ENCODE peak calls at places on chromosomes 2 and 18, in five cellular contexts. One of them, this sample, is unnamed.

GRCh38 chr2:232523682-232524597 is 2.0 kb upstream of the CHRND start:
- DNase-seq in mesendoderm: peak; percentile 88
- DNase-seq in CD8-positive, alpha-beta memory T cell: no peak
- DNase-seq in sigmoid colon: no peak
- DNase-seq in heart left ventricle: no peak
- DNase-seq in this sample: peak; percentile 71

GRCh38 chr2:232937278-232937906 is 67.3 kb downstream of the SNORC start:
- DNase-seq in mesendoderm: no peak
- DNase-seq in CD8-positive, alpha-beta memory T cell: no peak
- DNase-seq in sigmoid colon: no peak
- DNase-seq in heart left ventricle: no peak
- DNase-seq in this sample: peak; percentile 76

GRCh38 chr2:216109962-216110614 is 940 bp downstream of the XRCC5 start:
- DNase-seq in mesendoderm: peak; percentile 44
- DNase-seq in CD8-positive, alpha-beta memory T cell: no peak
- DNase-seq in sigmoid colon: no peak
- DNase-seq in heart left ventricle: no peak
- DNase-seq in this sample: peak; percentile 56

GRCh38 chr18:2881088-2881487 is 34.3 kb downstream of the EMILIN2 start:
- DNase-seq in mesendoderm: peak; percentile 34
- DNase-seq in CD8-positive, alpha-beta memory T cell: no peak
- DNase-seq in sigmoid colon: no peak
- DNase-seq in heart left ventricle: no peak
- DNase-seq in this sample: no peak

GRCh38 chr2:170524828-170525565 is 190.1 kb upstream of the SP5 start:
- DNase-seq in mesendoderm: no peak
- DNase-seq in CD8-positive, alpha-beta memory T cell: no peak
- DNase-seq in sigmoid colon: no peak
- DNase-seq in heart left ventricle: no peak
- DNase-seq in this sample: no peak

GRCh38 chr2:95300391-95300938 is 3.3 kb downstream of the KCNIP3 start:
- DNase-seq in mesendoderm: no peak
- DNase-seq in CD8-positive, alpha-beta memory T cell: no peak
- DNase-seq in sigmoid colon: no peak
- DNase-seq in heart left ventricle: no peak
- DNase-seq in this sample: no peak

GRCh38 chr2:159903404-159904126 is 105.6 kb upstream of the CD302 start:
- DNase-seq in mesendoderm: no peak
- DNase-seq in CD8-positive, alpha-beta memory T cell: peak; percentile 79
- DNase-seq in sigmoid colon: no peak
- DNase-seq in heart left ventricle: peak; percentile 22
- DNase-seq in this sample: no peak

GRCh38 chr2:210630904-210631560 is 74.6 kb downstream of the CPS1 start:
- DNase-seq in mesendoderm: no peak
- DNase-seq in CD8-positive, alpha-beta memory T cell: no peak
- DNase-seq in sigmoid colon: no peak
- DNase-seq in heart left ventricle: no peak
- DNase-seq in this sample: no peak

GRCh38 chr2:114489143-114489542 is 46.7 kb downstream of the DPP10 start:
- DNase-seq in mesendoderm: no peak
- DNase-seq in CD8-positive, alpha-beta memory T cell: no peak
- DNase-seq in sigmoid colon: no peak
- DNase-seq in heart left ventricle: no peak
- DNase-seq in this sample: no peak

GRCh38 chr2:26430826-26431225 is 29.1 kb downstream of the DRC1 start:
- DNase-seq in mesendoderm: peak; percentile 58
- DNase-seq in CD8-positive, alpha-beta memory T cell: no peak
- DNase-seq in sigmoid colon: no peak
- DNase-seq in heart left ventricle: no peak
- DNase-seq in this sample: no peak

GRCh38 chr2:176151199-176152099 is at the start of gene HOXD4:
- DNase-seq in mesendoderm: peak; percentile 36
- DNase-seq in CD8-positive, alpha-beta memory T cell: no peak
- DNase-seq in sigmoid colon: no peak
- DNase-seq in heart left ventricle: no peak
- DNase-seq in this sample: no peak

GRCh38 chr2:188089896-188090295 is 201.8 kb upstream of the GULP1 start:
- DNase-seq in mesendoderm: peak; percentile 22
- DNase-seq in CD8-positive, alpha-beta memory T cell: no peak
- DNase-seq in sigmoid colon: no peak
- DNase-seq in heart left ventricle: no peak
- DNase-seq in this sample: no peak

GRCh38 chr2:216163518-216163917 is 54.4 kb downstream of the XRCC5 start:
- DNase-seq in mesendoderm: no peak
- DNase-seq in CD8-positive, alpha-beta memory T cell: no peak
- DNase-seq in sigmoid colon: no peak
- DNase-seq in heart left ventricle: no peak
- DNase-seq in this sample: peak; percentile 56

GRCh38 chr18:29087616-29088246 is 910.8 kb upstream of the CDH2 start:
- DNase-seq in mesendoderm: no peak
- DNase-seq in CD8-positive, alpha-beta memory T cell: no peak
- DNase-seq in sigmoid colon: no peak
- DNase-seq in heart left ventricle: no peak
- DNase-seq in this sample: no peak

GRCh38 chr2:53095664-53096063 is 671.9 kb upstream of the CHAC2 start:
- DNase-seq in mesendoderm: no peak
- DNase-seq in CD8-positive, alpha-beta memory T cell: no peak
- DNase-seq in sigmoid colon: no peak
- DNase-seq in heart left ventricle: no peak
- DNase-seq in this sample: no peak

GRCh38 chr2:200575957-200576356 is 9.9 kb upstream of the AOX1 start:
- DNase-seq in mesendoderm: no peak
- DNase-seq in CD8-positive, alpha-beta memory T cell: no peak
- DNase-seq in sigmoid colon: no peak
- DNase-seq in heart left ventricle: no peak
- DNase-seq in this sample: no peak

GRCh38 chr2:150153646-150154307 is 333.7 kb downstream of the RND3 start:
- DNase-seq in mesendoderm: peak; percentile 63
- DNase-seq in CD8-positive, alpha-beta memory T cell: no peak
- DNase-seq in sigmoid colon: no peak
- DNase-seq in heart left ventricle: no peak
- DNase-seq in this sample: no peak

GRCh38 chr2:3266727-3267548 is 110.7 kb downstream of the EIPR1 start:
- DNase-seq in mesendoderm: no peak
- DNase-seq in CD8-positive, alpha-beta memory T cell: no peak
- DNase-seq in sigmoid colon: no peak
- DNase-seq in heart left ventricle: no peak
- DNase-seq in this sample: no peak

GRCh38 chr2:26521054-26521912 is 43.4 kb upstream of the OTOF start:
- DNase-seq in mesendoderm: peak; percentile 70
- DNase-seq in CD8-positive, alpha-beta memory T cell: no peak
- DNase-seq in sigmoid colon: peak; percentile 39
- DNase-seq in heart left ventricle: no peak
- DNase-seq in this sample: peak; percentile 46

GRCh38 chr2:3495956-3496355 is 23.4 kb downstream of the ADI1 start:
- DNase-seq in mesendoderm: no peak
- DNase-seq in CD8-positive, alpha-beta memory T cell: no peak
- DNase-seq in sigmoid colon: no peak
- DNase-seq in heart left ventricle: no peak
- DNase-seq in this sample: no peak

GRCh38 chr2:195613922-195614321 is 43.1 kb upstream of the SLC39A10 start:
- DNase-seq in mesendoderm: peak; percentile 95
- DNase-seq in CD8-positive, alpha-beta memory T cell: no peak
- DNase-seq in sigmoid colon: no peak
- DNase-seq in heart left ventricle: no peak
- DNase-seq in this sample: peak; percentile 61

GRCh38 chr2:238891667-238892500 is 44.0 kb downstream of the TWIST2 start:
- DNase-seq in mesendoderm: no peak
- DNase-seq in CD8-positive, alpha-beta memory T cell: no peak
- DNase-seq in sigmoid colon: no peak
- DNase-seq in heart left ventricle: no peak
- DNase-seq in this sample: no peak

GRCh38 chr18:52953435-52953834 is 613.4 kb downstream of the DCC start:
- DNase-seq in mesendoderm: peak; percentile 40
- DNase-seq in CD8-positive, alpha-beta memory T cell: no peak
- DNase-seq in sigmoid colon: no peak
- DNase-seq in heart left ventricle: no peak
- DNase-seq in this sample: no peak

GRCh38 chr2:88350262-88350640 is 102.2 kb downstream of the FOXI3 start:
- DNase-seq in mesendoderm: peak; percentile 63
- DNase-seq in CD8-positive, alpha-beta memory T cell: no peak
- DNase-seq in sigmoid colon: no peak
- DNase-seq in heart left ventricle: no peak
- DNase-seq in this sample: peak; percentile 13

GRCh38 chr2:88350641-88351601 is 101.6 kb downstream of the FOXI3 start:
- DNase-seq in mesendoderm: peak; percentile 93
- DNase-seq in CD8-positive, alpha-beta memory T cell: peak; percentile 76
- DNase-seq in sigmoid colon: peak; percentile 69
- DNase-seq in heart left ventricle: peak; percentile 32
- DNase-seq in this sample: peak; percentile 72

DNA sequence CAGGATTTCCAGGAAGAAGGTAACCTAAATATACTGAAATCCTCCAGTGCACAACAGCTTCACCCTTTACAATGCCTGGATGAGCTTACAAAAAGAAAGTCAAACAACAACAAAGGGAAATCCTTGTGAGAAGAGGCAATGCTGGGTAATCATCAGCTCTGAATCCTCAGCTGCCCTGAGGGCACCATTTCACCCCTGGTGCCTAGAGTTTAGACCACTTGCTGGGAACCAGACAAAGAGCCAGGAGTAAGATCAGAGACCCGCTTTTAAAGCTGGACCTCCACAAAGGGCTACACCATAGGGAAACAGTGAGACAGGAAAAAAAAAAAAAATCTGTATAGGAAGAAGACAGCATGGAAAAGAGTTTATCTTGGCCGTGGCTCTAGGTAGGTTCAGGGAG is 97.0 kb downstream of the FOXI3 start:
- DNase-seq in mesendoderm: peak; percentile 89
- DNase-seq in CD8-positive, alpha-beta memory T cell: no peak
- DNase-seq in sigmoid colon: no peak
- DNase-seq in heart left ventricle: no peak
- DNase-seq in this sample: no peak
- H3K4me3 ChIP-seq in mesendoderm: no peak overlapping the region
- H3K4me3 ChIP-seq in CD8-positive, alpha-beta memory T cell: no peak overlapping the region
- H3K4me3 ChIP-seq in sigmoid colon: no peak overlapping the region
- H3K4me3 ChIP-seq in heart left ventricle: no peak overlapping the region
- H3K4me3 ChIP-seq in this sample: no peak overlapping the region

DNA sequence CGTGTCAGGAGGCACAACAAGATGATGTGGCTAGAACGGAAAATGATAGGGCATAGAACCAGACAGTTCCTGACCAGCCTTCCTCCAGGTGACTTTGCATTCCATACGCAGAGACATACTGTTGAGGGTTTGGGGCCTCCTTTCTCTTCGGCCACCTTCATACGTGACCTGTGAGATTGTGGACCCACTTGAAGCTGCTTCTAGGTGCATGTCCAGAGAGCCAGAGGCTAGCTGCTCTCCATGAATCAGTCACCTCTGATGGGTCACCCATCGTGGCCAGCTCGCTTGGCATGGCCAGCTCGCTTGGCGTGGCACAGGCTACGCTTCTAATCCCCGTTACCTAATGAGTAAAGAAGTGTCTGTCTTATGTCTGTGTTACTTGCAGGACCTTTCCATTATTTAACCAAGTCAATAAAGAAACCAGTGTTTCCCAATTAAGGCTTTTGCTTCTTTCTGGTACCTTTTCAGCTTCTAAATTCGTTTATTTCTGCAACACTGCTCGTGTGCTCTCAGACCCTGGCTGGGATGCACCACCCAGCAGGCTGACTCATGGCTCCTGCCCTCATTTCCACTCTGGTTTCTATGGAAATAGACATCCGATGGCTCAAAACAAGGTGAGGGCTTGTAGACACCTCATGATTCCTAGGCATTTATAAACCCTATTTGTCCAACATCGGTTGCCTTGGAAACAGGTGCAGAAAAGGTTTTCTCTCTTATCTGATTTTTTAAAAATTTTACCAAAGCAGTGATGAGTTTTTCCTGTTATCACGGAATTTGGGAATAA is 86.7 kb upstream of the B3GNT7 start:
- DNase-seq in mesendoderm: peak; percentile 78
- DNase-seq in CD8-positive, alpha-beta memory T cell: no peak
- DNase-seq in sigmoid colon: no peak
- DNase-seq in heart left ventricle: no peak
- DNase-seq in this sample: peak; percentile 28
- H3K27ac ChIP-seq in mesendoderm: no peak overlapping the region
- H3K27ac ChIP-seq in CD8-positive, alpha-beta memory T cell: no peak overlapping the region
- H3K27ac ChIP-seq in sigmoid colon: no peak overlapping the region
- H3K27ac ChIP-seq in heart left ventricle: no peak overlapping the region
- H3K27ac ChIP-seq in this sample: no peak overlapping the region

GRCh38 chr18:63301458-63301857 is 18.1 kb downstream of the BCL2 start:
- DNase-seq in mesendoderm: no peak
- DNase-seq in CD8-positive, alpha-beta memory T cell: no peak
- DNase-seq in sigmoid colon: no peak
- DNase-seq in heart left ventricle: no peak
- DNase-seq in this sample: no peak
- H3K36me3 ChIP-seq in mesendoderm: no peaks in the 10 kb centered on the region
- H3K36me3 ChIP-seq in CD8-positive, alpha-beta memory T cell: peaks cover 2% of the 10 kb centered on the region
- H3K36me3 ChIP-seq in sigmoid colon: no peaks in the 10 kb centered on the region
- H3K36me3 ChIP-seq in heart left ventricle: no peaks in the 10 kb centered on the region
- H3K36me3 ChIP-seq in this sample: no peaks in the 10 kb centered on the region

DNA sequence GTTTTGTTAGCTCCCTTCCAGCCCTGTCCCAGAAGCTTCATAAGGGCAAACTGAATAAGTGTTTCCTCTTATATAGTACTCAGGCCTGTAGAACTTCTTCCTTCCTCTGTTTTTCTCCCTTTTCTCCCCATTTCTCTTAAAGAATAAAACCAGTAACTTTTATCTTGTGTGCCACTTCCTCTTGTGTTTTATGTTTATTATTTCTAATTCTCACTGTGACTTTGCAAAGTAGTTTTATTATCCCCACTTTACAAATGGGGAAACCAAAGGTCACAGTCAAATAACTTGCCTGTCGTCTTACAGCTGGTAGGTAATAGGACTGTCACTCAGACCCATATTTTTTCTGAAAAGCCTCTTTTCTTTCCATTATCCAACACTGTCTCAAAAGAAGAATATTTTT is 42.4 kb downstream of the RBBP8 start:
- DNase-seq in mesendoderm: no peak
- DNase-seq in CD8-positive, alpha-beta memory T cell: no peak
- DNase-seq in sigmoid colon: no peak
- DNase-seq in heart left ventricle: no peak
- DNase-seq in this sample: no peak
- H3K4me3 ChIP-seq in mesendoderm: no peak overlapping the region
- H3K4me3 ChIP-seq in CD8-positive, alpha-beta memory T cell: no peak overlapping the region
- H3K4me3 ChIP-seq in sigmoid colon: no peak overlapping the region
- H3K4me3 ChIP-seq in heart left ventricle: no peak overlapping the region
- H3K4me3 ChIP-seq in this sample: no peak overlapping the region

GRCh38 chr18:5982332-5982731 is 87.0 kb upstream of the TMEM200C start:
- DNase-seq in mesendoderm: no peak
- DNase-seq in CD8-positive, alpha-beta memory T cell: no peak
- DNase-seq in sigmoid colon: no peak
- DNase-seq in heart left ventricle: no peak
- DNase-seq in this sample: no peak
- H3K27ac ChIP-seq in mesendoderm: no peak overlapping the region
- H3K27ac ChIP-seq in CD8-positive, alpha-beta memory T cell: no peak overlapping the region
- H3K27ac ChIP-seq in sigmoid colon: no peak overlapping the region
- H3K27ac ChIP-seq in heart left ventricle: no peak overlapping the region
- H3K27ac ChIP-seq in this sample: no peak overlapping the region